ENCODE peak calls at places on chromosome 16, in six cellular contexts. O is breast epithelium, C is Panc1, I is HCT116, X is sigmoid colon, V is GM12878. P is an unnamed sample.

GRCh38 chr16:15963307-15963910 is 14.0 kb downstream of the ABCC1 start:
- DNase-seq in O (no peak), C (no peak), I (no peak), X (no peak), V (no peak), P (no peak)

GRCh38 chr16:4558026-4558425 is 1.9 kb downstream of the C16orf96 start:
- DNase-seq in O (no peak), C (no peak), I (no peak), X (no peak), V (no peak), P (no peak)

GRCh38 chr16:270381-271255 is 5.1 kb downstream of the RGS11 start:
- DNase-seq in O (no peak), C (no peak), I (no peak), X (no peak), V (no peak), P (no peak)

GRCh38 chr16:30678586-30678970 is 20.3 kb downstream of the FBRS start:
- DNase-seq in O (no peak), C (no peak), I (no peak), X (no peak), V (no peak), P (no peak)

GRCh38 chr16:27073733-27074132 is 7.0 kb downstream of the C16orf82 start:
- DNase-seq in O (no peak), C (no peak), I (no peak), X (no peak), V (no peak), P (no peak)

GRCh38 chr16:69486724-69487123 is 62.3 kb downstream of the CYB5B start:
- DNase-seq in O (no peak), C (no peak), I (no peak), X (peak; percentile 53), V (no peak), P (no peak)

GRCh38 chr16:70700101-70701020 is 14.5 kb upstream of the MTSS2 start:
- DNase-seq in O (no peak), C (no peak), I (no peak), X (peak; percentile 84), V (no peak), P (no peak)

GRCh38 chr16:74275031-74275636 is 21.5 kb upstream of the PSMD7 start:
- DNase-seq in O (no peak), C (no peak), I (peak; percentile 13), X (no peak), V (no peak), P (no peak)

GRCh38 chr16:82681592-82681991 is 54.8 kb downstream of the CDH13 start:
- DNase-seq in O (no peak), C (no peak), I (no peak), X (no peak), V (no peak), P (no peak)

GRCh38 chr16:79372504-79373184 is 227.9 kb downstream of the MAF start:
- DNase-seq in O (no peak), C (no peak), I (no peak), X (no peak), V (no peak), P (no peak)

GRCh38 chr16:30948087-30948955 is 547 bp upstream of the ORAI3 start:
- DNase-seq in O (peak; percentile 82), C (no peak), I (peak; percentile 92), X (peak; percentile 97), V (no peak), P (peak; percentile 80)

GRCh38 chr16:71722801-71723536 is 1.5 kb downstream of the PHLPP2 start:
- DNase-seq in O (peak; percentile 68), C (no peak), I (peak; percentile 51), X (peak; percentile 86), V (no peak), P (peak; percentile 59)

GRCh38 chr16:1548727-1549126 is 15.3 kb downstream of the TMEM204 start:
- DNase-seq in O (no peak), C (no peak), I (no peak), X (no peak), V (no peak), P (no peak)

GRCh38 chr16:1551166-1551565 is 17.7 kb downstream of the TMEM204 start:
- DNase-seq in O (no peak), C (no peak), I (no peak), X (no peak), V (no peak), P (no peak)

GRCh38 chr16:1548234-1548633 is 14.8 kb downstream of the TMEM204 start:
- DNase-seq in O (no peak), C (no peak), I (no peak), X (no peak), V (no peak), P (no peak)

GRCh38 chr16:1550696-1551095 is 17.2 kb downstream of the TMEM204 start:
- DNase-seq in O (no peak), C (no peak), I (no peak), X (no peak), V (no peak), P (no peak)

GRCh38 chr16:1550061-1550460 is 16.6 kb downstream of the TMEM204 start:
- DNase-seq in O (no peak), C (no peak), I (no peak), X (no peak), V (no peak), P (no peak)
- H3K4me1 ChIP-seq in O (no peaks in the 10 kb centered on the region), C (no peaks in the 10 kb centered on the region), I (no peaks in the 10 kb centered on the region), X (peaks cover 42% of the 10 kb centered on the region), V (peaks cover 6% of the 10 kb centered on the region), P (peaks cover 54% of the 10 kb centered on the region)

GRCh38 chr16:2028620-2029220 is 2.0 kb downstream of the NHERF2 start:
- DNase-seq in O (no peak), C (no peak), I (no peak), X (no peak), V (no peak), P (peak; percentile 56)

GRCh38 chr16:2025878-2026460 is 733 bp upstream of the NHERF2 start:
- DNase-seq in O (no peak), C (no peak), I (no peak), X (no peak), V (no peak), P (no peak)

GRCh38 chr16:2028146-2028545 is 1.4 kb downstream of the NHERF2 start:
- DNase-seq in O (no peak), C (no peak), I (no peak), X (no peak), V (no peak), P (no peak)

GRCh38 chr16:2026461-2027023 is at the start of gene NHERF2:
- DNase-seq in O (no peak), C (no peak), I (no peak), X (no peak), V (no peak), P (peak; percentile 60)

DNA sequence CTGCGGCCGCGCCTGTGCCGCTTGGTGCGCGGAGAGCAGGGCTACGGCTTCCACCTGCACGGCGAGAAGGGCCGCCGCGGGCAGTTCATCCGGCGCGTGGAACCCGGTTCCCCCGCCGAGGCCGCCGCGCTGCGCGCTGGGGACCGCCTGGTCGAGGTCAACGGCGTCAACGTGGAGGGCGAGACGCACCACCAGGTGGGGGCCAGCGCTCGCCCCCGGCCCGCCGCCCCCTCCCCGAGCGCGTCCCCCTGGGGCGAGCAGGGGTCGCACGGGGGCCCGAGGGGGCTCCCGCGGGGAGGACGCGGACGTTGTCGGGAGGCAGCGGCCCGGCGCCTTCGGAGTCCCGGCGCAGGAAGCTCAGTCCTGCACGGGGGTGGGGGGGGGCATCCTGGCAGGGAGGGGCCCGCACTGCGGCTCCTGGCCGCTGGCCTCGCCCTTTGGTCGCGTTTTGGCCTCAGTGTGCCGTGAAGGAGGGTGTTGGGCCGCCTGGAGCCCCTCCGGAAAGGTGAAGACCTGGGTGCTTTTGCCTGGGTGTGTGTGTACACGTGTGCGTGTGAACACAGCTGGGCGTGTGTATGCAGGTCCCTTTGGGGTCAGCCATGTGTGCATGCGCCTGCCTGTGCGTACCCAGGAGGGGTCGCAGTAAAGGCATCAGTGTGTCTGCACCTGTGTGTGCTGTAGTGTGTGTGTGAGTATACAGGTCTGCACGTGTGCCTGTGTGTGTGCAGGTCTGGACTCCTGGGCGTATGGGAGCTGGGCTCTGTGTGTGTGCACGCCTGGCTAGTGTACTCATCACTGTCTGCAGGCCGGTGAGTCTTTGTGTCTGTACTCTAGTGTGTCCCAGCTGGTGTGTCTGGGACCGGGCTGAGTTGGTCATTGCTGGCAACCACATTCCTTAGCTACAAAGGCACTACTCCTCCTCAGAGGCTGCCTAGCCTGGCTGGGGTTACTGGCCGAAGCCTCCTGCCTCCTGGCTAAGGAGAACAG is 615 bp downstream of the NHERF2 start:
- DNase-seq in O (no peak), C (no peak), I (no peak), X (no peak), V (no peak), P (no peak)
- TF ChIP-seq CTCF in O (no peak), C (no peak), I (no peak), X (no peak), V (no peak), P (no peak)

GRCh38 chr16:62254847-62255246 is 218.6 kb upstream of the CDH8 start:
- DNase-seq in O (no peak), C (no peak), I (no peak), X (no peak), V (no peak), P (no peak)
- TF ChIP-seq POLR2AphosphoS5 in O (no peak), C (no peak), I (no peak), X (no peak), V (no peak), P (no peak)

DNA sequence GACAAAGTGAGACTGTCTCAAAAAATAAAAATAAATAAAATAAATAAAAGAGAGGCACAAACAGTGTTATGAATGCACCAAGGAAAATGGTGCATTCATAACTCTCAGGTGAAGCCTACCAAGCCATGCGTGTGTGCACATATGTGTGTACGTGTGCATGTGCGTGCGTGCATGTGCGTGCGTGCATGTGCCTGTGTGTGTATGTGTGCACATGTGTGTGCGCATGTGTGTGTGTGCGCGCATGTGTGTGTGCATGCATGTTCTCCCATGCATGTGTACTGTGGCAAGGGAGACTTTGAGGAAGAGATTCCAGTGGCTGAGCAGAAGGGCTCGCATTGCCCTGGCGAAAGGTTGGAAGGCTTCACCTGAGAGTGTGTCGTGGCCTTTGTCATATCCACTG is 4.7 kb downstream of the SPN start:
- DNase-seq in O (no peak), C (no peak), I (no peak), X (no peak), V (no peak), P (no peak)
- H3K4me1 ChIP-seq in O (no peaks in the 10 kb centered on the region), C (peaks cover 2% of the 10 kb centered on the region), I (no peaks in the 10 kb centered on the region), X (peaks cover 14% of the 10 kb centered on the region), V (peaks cover 5% of the 10 kb centered on the region), P (peaks cover 14% of the 10 kb centered on the region)

GRCh38 chr16:8374586-8374985 is 215.7 kb downstream of the TMEM114 start:
- DNase-seq in O (no peak), C (no peak), I (no peak), X (no peak), V (no peak), P (no peak)

GRCh38 chr16:8372141-8372540 is 218.2 kb downstream of the TMEM114 start:
- DNase-seq in O (no peak), C (no peak), I (no peak), X (no peak), V (no peak), P (no peak)

GRCh38 chr16:8376430-8376829 is 213.9 kb downstream of the TMEM114 start:
- DNase-seq in O (no peak), C (no peak), I (no peak), X (no peak), V (no peak), P (no peak)

GRCh38 chr16:8375208-8375607 is 215.1 kb downstream of the TMEM114 start:
- DNase-seq in O (no peak), C (no peak), I (no peak), X (no peak), V (no peak), P (no peak)

GRCh38 chr16:8374032-8374431 is 216.3 kb downstream of the TMEM114 start:
- DNase-seq in O (no peak), C (no peak), I (no peak), X (no peak), V (no peak), P (no peak)
- TF ChIP-seq CTCF in O (no peak), C (peak; percentile 14), I (no peak), X (no peak), V (no peak), P (no peak)

P was measured in stomach.